ENCODE peak calls at places on chromosomes 7 and 10, in five cellular contexts. One of them, this sample, is unnamed.

GRCh38 chr7:123643495-123644428 is 11.9 kb upstream of the LMOD2 start:
- DNase-seq in K562: no peak
- DNase-seq in HepG2: peak; percentile 60
- DNase-seq in GM12878: no peak
- DNase-seq in H1: peak; percentile 33
- DNase-seq in this sample: no peak

GRCh38 chr10:48496831-48497792 is 107.8 kb downstream of the ARHGAP22 start:
- DNase-seq in K562: no peak
- DNase-seq in HepG2: no peak
- DNase-seq in GM12878: no peak
- DNase-seq in H1: no peak
- DNase-seq in this sample: no peak

GRCh38 chr7:156397249-156397648 is 243.3 kb upstream of the RNF32 start:
- DNase-seq in K562: no peak
- DNase-seq in HepG2: no peak
- DNase-seq in GM12878: no peak
- DNase-seq in H1: no peak
- DNase-seq in this sample: no peak

GRCh38 chr10:66627156-66627555 is 298.7 kb upstream of the LRRTM3 start:
- DNase-seq in K562: no peak
- DNase-seq in HepG2: peak; percentile 34
- DNase-seq in GM12878: no peak
- DNase-seq in H1: no peak
- DNase-seq in this sample: peak; percentile 50

GRCh38 chr7:143210541-143210940 is 11.3 kb upstream of the TAS2R40 start:
- DNase-seq in K562: no peak
- DNase-seq in HepG2: no peak
- DNase-seq in GM12878: no peak
- DNase-seq in H1: no peak
- DNase-seq in this sample: no peak

GRCh38 chr7:137694405-137694804 is 152.4 kb downstream of the DGKI start:
- DNase-seq in K562: no peak
- DNase-seq in HepG2: no peak
- DNase-seq in GM12878: peak; percentile 17
- DNase-seq in H1: no peak
- DNase-seq in this sample: no peak

GRCh38 chr10:31706464-31706863 is 222.2 kb downstream of the ARHGAP12 start:
- DNase-seq in K562: no peak
- DNase-seq in HepG2: no peak
- DNase-seq in GM12878: no peak
- DNase-seq in H1: no peak
- DNase-seq in this sample: no peak

GRCh38 chr10:81018898-81019890 is 481.5 kb downstream of the SH2D4B start:
- DNase-seq in K562: peak; percentile 17
- DNase-seq in HepG2: peak; percentile 49
- DNase-seq in GM12878: no peak
- DNase-seq in H1: peak; percentile 21
- DNase-seq in this sample: peak; percentile 20

GRCh38 chr7:7977774-7978173 is 9.2 kb downstream of the GLCCI1 start:
- DNase-seq in K562: no peak
- DNase-seq in HepG2: no peak
- DNase-seq in GM12878: no peak
- DNase-seq in H1: no peak
- DNase-seq in this sample: no peak

GRCh38 chr10:97138777-97139317 is 46.9 kb downstream of the SLIT1 start:
- DNase-seq in K562: no peak
- DNase-seq in HepG2: no peak
- DNase-seq in GM12878: no peak
- DNase-seq in H1: no peak
- DNase-seq in this sample: no peak

GRCh38 chr7:144397086-144397485 is 6.4 kb downstream of the NOBOX start:
- DNase-seq in K562: no peak
- DNase-seq in HepG2: no peak
- DNase-seq in GM12878: no peak
- DNase-seq in H1: no peak
- DNase-seq in this sample: no peak

GRCh38 chr7:4386190-4386589 is 295.9 kb upstream of the FOXK1 start:
- DNase-seq in K562: no peak
- DNase-seq in HepG2: no peak
- DNase-seq in GM12878: no peak
- DNase-seq in H1: no peak
- DNase-seq in this sample: no peak

GRCh38 chr10:126921974-126922525 is 16.8 kb downstream of the DOCK1 start:
- DNase-seq in K562: no peak
- DNase-seq in HepG2: no peak
- DNase-seq in GM12878: no peak
- DNase-seq in H1: no peak
- DNase-seq in this sample: no peak

GRCh38 chr7:27636326-27637006 is 26.2 kb downstream of the HIBADH start:
- DNase-seq in K562: no peak
- DNase-seq in HepG2: no peak
- DNase-seq in GM12878: no peak
- DNase-seq in H1: no peak
- DNase-seq in this sample: no peak

GRCh38 chr10:124798364-124798763 is 3.3 kb upstream of the ABRAXAS2 start:
- DNase-seq in K562: peak; percentile 20
- DNase-seq in HepG2: no peak
- DNase-seq in GM12878: no peak
- DNase-seq in H1: no peak
- DNase-seq in this sample: no peak

GRCh38 chr7:116528008-116528789 is 3.4 kb downstream of the CAV1 start:
- DNase-seq in K562: no peak
- DNase-seq in HepG2: no peak
- DNase-seq in GM12878: no peak
- DNase-seq in H1: no peak
- DNase-seq in this sample: peak; percentile 64

GRCh38 chr7:88565401-88565800 is 194.1 kb upstream of the ZNF804B start:
- DNase-seq in K562: no peak
- DNase-seq in HepG2: no peak
- DNase-seq in GM12878: no peak
- DNase-seq in H1: no peak
- DNase-seq in this sample: no peak

GRCh38 chr10:125878957-125879835 is 1.9 kb downstream of the DHX32 start:
- DNase-seq in K562: no peak
- DNase-seq in HepG2: peak; percentile 87
- DNase-seq in GM12878: no peak
- DNase-seq in H1: no peak
- DNase-seq in this sample: peak; percentile 86

GRCh38 chr7:64887756-64888508 is 15.1 kb upstream of the ZNF273 start:
- DNase-seq in K562: no peak
- DNase-seq in HepG2: peak; percentile 27
- DNase-seq in GM12878: no peak
- DNase-seq in H1: peak; percentile 46
- DNase-seq in this sample: no peak

GRCh38 chr10:90857635-90858488 is at the start of gene HTR7:
- DNase-seq in K562: peak; percentile 74
- DNase-seq in HepG2: peak; percentile 16
- DNase-seq in GM12878: no peak
- DNase-seq in H1: no peak
- DNase-seq in this sample: peak; percentile 69

GRCh38 chr10:43867667-43868361 is 219.1 kb upstream of the ZNF32 start:
- DNase-seq in K562: no peak
- DNase-seq in HepG2: peak; percentile 25
- DNase-seq in GM12878: no peak
- DNase-seq in H1: no peak
- DNase-seq in this sample: peak; percentile 34

GRCh38 chr7:34091330-34091917 is 186.1 kb downstream of the BMPER start:
- DNase-seq in K562: no peak
- DNase-seq in HepG2: peak; percentile 38
- DNase-seq in GM12878: no peak
- DNase-seq in H1: no peak
- DNase-seq in this sample: peak; percentile 53

GRCh38 chr10:17923728-17924127 is 28.0 kb upstream of the SLC39A12 start:
- DNase-seq in K562: no peak
- DNase-seq in HepG2: no peak
- DNase-seq in GM12878: no peak
- DNase-seq in H1: no peak
- DNase-seq in this sample: no peak

GRCh38 chr7:25659841-25660240 is 431.6 kb upstream of the NPVF start:
- DNase-seq in K562: no peak
- DNase-seq in HepG2: no peak
- DNase-seq in GM12878: no peak
- DNase-seq in H1: no peak
- DNase-seq in this sample: no peak

GRCh38 chr10:76178561-76179292 is 747.3 kb downstream of the LRMDA start:
- DNase-seq in K562: no peak
- DNase-seq in HepG2: no peak
- DNase-seq in GM12878: no peak
- DNase-seq in H1: no peak
- DNase-seq in this sample: no peak

GRCh38 chr7:2729893-2730716 is 42.1 kb downstream of the AMZ1 start:
- DNase-seq in K562: no peak
- DNase-seq in HepG2: no peak
- DNase-seq in GM12878: no peak
- DNase-seq in H1: no peak
- DNase-seq in this sample: no peak

GRCh38 chr7:46764100-46764941 is 817.6 kb downstream of the TNS3 start:
- DNase-seq in K562: no peak
- DNase-seq in HepG2: no peak
- DNase-seq in GM12878: peak; percentile 5
- DNase-seq in H1: no peak
- DNase-seq in this sample: peak; percentile 88

GRCh38 chr7:108570146-108570755 is 577 bp downstream of the DNAJB9 start:
- DNase-seq in K562: peak; percentile 76
- DNase-seq in HepG2: peak; percentile 44
- DNase-seq in GM12878: no peak
- DNase-seq in H1: no peak
- DNase-seq in this sample: peak; percentile 55
- TF ChIP-seq HDAC2 in K562: no peak
- TF ChIP-seq HDAC2 in HepG2: no peak
- TF ChIP-seq HDAC2 in GM12878: no peak
- TF ChIP-seq HDAC2 in H1: no peak
- TF ChIP-seq HDAC2 in this sample: no peak

GRCh38 chr10:93267521-93267920 is 193.8 kb downstream of the CYP26A1 start:
- DNase-seq in K562: no peak
- DNase-seq in HepG2: no peak
- DNase-seq in GM12878: peak; percentile 94
- DNase-seq in H1: no peak
- DNase-seq in this sample: no peak

GRCh38 chr10:93266858-93267257 is 193.2 kb downstream of the CYP26A1 start:
- DNase-seq in K562: no peak
- DNase-seq in HepG2: no peak
- DNase-seq in GM12878: no peak
- DNase-seq in H1: no peak
- DNase-seq in this sample: no peak

GRCh38 chr10:93259126-93259525 is 185.4 kb downstream of the CYP26A1 start:
- DNase-seq in K562: no peak
- DNase-seq in HepG2: no peak
- DNase-seq in GM12878: no peak
- DNase-seq in H1: no peak
- DNase-seq in this sample: no peak

GRCh38 chr10:93261089-93261488 is 187.4 kb downstream of the CYP26A1 start:
- DNase-seq in K562: no peak
- DNase-seq in HepG2: no peak
- DNase-seq in GM12878: no peak
- DNase-seq in H1: no peak
- DNase-seq in this sample: no peak

GRCh38 chr10:93261961-93262610 is 188.4 kb downstream of the CYP26A1 start:
- DNase-seq in K562: no peak
- DNase-seq in HepG2: no peak
- DNase-seq in GM12878: no peak
- DNase-seq in H1: no peak
- DNase-seq in this sample: no peak
- TF ChIP-seq HDAC2 in K562: no peak
- TF ChIP-seq HDAC2 in HepG2: no peak
- TF ChIP-seq HDAC2 in GM12878: no peak
- TF ChIP-seq HDAC2 in H1: no peak
- TF ChIP-seq HDAC2 in this sample: no peak

DNA sequence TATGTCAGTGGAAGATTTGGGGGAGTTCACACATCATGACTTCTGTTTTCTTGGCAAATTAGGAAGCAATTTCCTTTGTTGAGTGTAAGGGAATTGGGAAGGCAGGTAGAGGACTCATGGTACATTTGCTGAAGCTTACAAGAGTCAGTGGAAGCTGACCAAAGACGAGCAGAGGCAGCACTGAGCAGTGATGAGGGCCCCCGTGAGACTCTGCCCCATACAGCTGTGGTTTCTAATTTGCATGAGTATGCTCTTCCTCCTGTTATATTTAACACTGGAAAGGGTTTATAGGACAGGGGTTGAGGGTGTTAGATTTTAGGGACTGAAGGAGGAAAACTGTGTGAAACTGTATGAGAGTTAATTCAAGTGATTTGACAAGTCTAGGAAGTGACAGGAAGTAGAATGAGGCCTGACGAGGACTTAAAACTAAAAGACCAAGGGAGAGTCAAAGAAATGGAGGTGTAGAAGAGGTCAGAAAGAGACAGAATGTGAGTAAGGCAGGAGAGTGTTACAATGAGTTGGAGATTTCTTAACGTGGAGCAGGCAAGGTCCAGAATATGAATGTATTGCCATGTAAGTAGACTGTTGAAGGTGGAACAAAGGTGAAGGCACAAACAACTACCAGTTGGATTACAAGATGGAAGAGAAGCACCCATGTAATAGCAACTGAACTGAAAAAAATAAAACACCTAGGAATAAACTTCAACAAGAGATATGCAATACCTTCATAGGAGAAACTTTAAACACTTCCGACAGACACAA is 23.5 kb upstream of the MRPS17 start:
- DNase-seq in K562: no peak
- DNase-seq in HepG2: no peak
- DNase-seq in GM12878: no peak
- DNase-seq in H1: no peak
- DNase-seq in this sample: no peak
- TF ChIP-seq HDAC2 in K562: no peak
- TF ChIP-seq HDAC2 in HepG2: no peak
- TF ChIP-seq HDAC2 in GM12878: no peak
- TF ChIP-seq HDAC2 in H1: no peak
- TF ChIP-seq HDAC2 in this sample: no peak

GRCh38 chr7:70657989-70658578 is 473.9 kb upstream of the GALNT17 start:
- DNase-seq in K562: no peak
- DNase-seq in HepG2: no peak
- DNase-seq in GM12878: no peak
- DNase-seq in H1: no peak
- DNase-seq in this sample: no peak

GRCh38 chr7:70659263-70659662 is 472.7 kb upstream of the GALNT17 start:
- DNase-seq in K562: no peak
- DNase-seq in HepG2: no peak
- DNase-seq in GM12878: no peak
- DNase-seq in H1: no peak
- DNase-seq in this sample: no peak

GRCh38 chr7:70655694-70656093 is 476.2 kb upstream of the GALNT17 start:
- DNase-seq in K562: no peak
- DNase-seq in HepG2: no peak
- DNase-seq in GM12878: no peak
- DNase-seq in H1: no peak
- DNase-seq in this sample: no peak

GRCh38 chr7:70654979-70655378 is 477.0 kb upstream of the GALNT17 start:
- DNase-seq in K562: no peak
- DNase-seq in HepG2: no peak
- DNase-seq in GM12878: no peak
- DNase-seq in H1: no peak
- DNase-seq in this sample: no peak

GRCh38 chr7:70657532-70657931 is 474.4 kb upstream of the GALNT17 start:
- DNase-seq in K562: no peak
- DNase-seq in HepG2: no peak
- DNase-seq in GM12878: no peak
- DNase-seq in H1: no peak
- DNase-seq in this sample: no peak
- TF ChIP-seq HDAC2 in K562: no peak
- TF ChIP-seq HDAC2 in HepG2: no peak
- TF ChIP-seq HDAC2 in GM12878: no peak
- TF ChIP-seq HDAC2 in H1: no peak
- TF ChIP-seq HDAC2 in this sample: no peak

GRCh38 chr7:140033779-140034363 is 28.9 kb downstream of the PARP12 start:
- DNase-seq in K562: no peak
- DNase-seq in HepG2: no peak
- DNase-seq in GM12878: no peak
- DNase-seq in H1: no peak
- DNase-seq in this sample: no peak
- TF ChIP-seq HDAC2 in K562: no peak
- TF ChIP-seq HDAC2 in HepG2: no peak
- TF ChIP-seq HDAC2 in GM12878: no peak
- TF ChIP-seq HDAC2 in H1: no peak
- TF ChIP-seq HDAC2 in this sample: no peak

This sample was measured in A549.